ENCODE peak calls at places on chromosomes 12 and 14, in ten cellular contexts. P, E, V, W, B, T, O, R, F and K are unnamed samples.

GRCh38 chr14:96762650-96763049 is 34.5 kb upstream of the VRK1 start:
- DNase-seq in P (peak), E (no peak), V (peak), W (peak), B (no peak), T (peak), O (peak), R (peak), F (no peak), K (peak)

GRCh38 chr14:105914738-105915385 is 388.5 kb downstream of the TMEM121 start:
- DNase-seq in P (no peak), E (no peak), V (no peak), W (no peak), B (no peak), T (no peak), O (no peak), R (no peak), F (no peak), K (no peak)

GRCh38 chr12:106025129-106025528 is 113.6 kb downstream of the NUAK1 start:
- DNase-seq in P (no peak), E (no peak), V (no peak), W (no peak), B (no peak), T (no peak), O (no peak), R (no peak), F (no peak), K (no peak)

GRCh38 chr12:22625671-22626251 is 790 bp downstream of the ETNK1 start:
- DNase-seq in P (peak), E (peak), V (peak), W (no peak), B (peak), T (peak), O (no peak), R (peak), F (peak), K (peak)

GRCh38 chr12:101781834-101782543 is 42.7 kb upstream of the SYCP3 start:
- DNase-seq in P (peak), E (no peak), V (peak), W (no peak), B (no peak), T (peak), O (no peak), R (no peak), F (no peak), K (peak)

GRCh38 chr12:113899042-113899843 is 66.9 kb downstream of the RBM19 start:
- DNase-seq in P (no peak), E (no peak), V (no peak), W (no peak), B (no peak), T (no peak), O (no peak), R (no peak), F (no peak), K (no peak)

GRCh38 chr12:101459642-101460346 is 15.3 kb upstream of the SPIC start:
- DNase-seq in P (no peak), E (no peak), V (peak), W (no peak), B (no peak), T (peak), O (peak), R (no peak), F (no peak), K (peak)

GRCh38 chr12:50222275-50222783 is 55.2 kb upstream of the CERS5 start:
- DNase-seq in P (peak), E (peak), V (peak), W (no peak), B (peak), T (peak), O (no peak), R (no peak), F (no peak), K (peak)

GRCh38 chr12:46071335-46071734 is 81.0 kb upstream of the SCAF11 start:
- DNase-seq in P (no peak), E (no peak), V (no peak), W (no peak), B (no peak), T (no peak), O (no peak), R (no peak), F (no peak), K (peak)

GRCh38 chr12:46675736-46676135 is 150.1 kb downstream of the SLC38A4 start:
- DNase-seq in P (peak), E (no peak), V (peak), W (peak), B (no peak), T (peak), O (no peak), R (no peak), F (no peak), K (peak)

GRCh38 chr14:101065246-101065645 is 161.7 kb upstream of the RTL1 start:
- DNase-seq in P (no peak), E (peak), V (no peak), W (no peak), B (no peak), T (no peak), O (no peak), R (no peak), F (no peak), K (no peak)

GRCh38 chr12:85405781-85406522 is 125.9 kb downstream of the ALX1 start:
- DNase-seq in P (peak), E (no peak), V (peak), W (no peak), B (no peak), T (peak), O (no peak), R (no peak), F (no peak), K (no peak)

GRCh38 chr12:31562594-31563328 is 28.2 kb downstream of the DENND5B start:
- DNase-seq in P (no peak), E (no peak), V (no peak), W (no peak), B (no peak), T (no peak), O (no peak), R (no peak), F (no peak), K (no peak)

GRCh38 chr12:31749024-31749704 is 20.3 kb upstream of the AMN1 start:
- DNase-seq in P (peak), E (no peak), V (peak), W (peak), B (peak), T (peak), O (peak), R (peak), F (peak), K (peak)

GRCh38 chr12:4024701-4025419 is 151.7 kb upstream of the PARP11 start:
- DNase-seq in P (no peak), E (no peak), V (no peak), W (no peak), B (no peak), T (no peak), O (no peak), R (no peak), F (no peak), K (no peak)

GRCh38 chr14:91835920-91836843 is 31.2 kb downstream of the TC2N start:
- DNase-seq in P (no peak), E (peak), V (no peak), W (peak), B (peak), T (no peak), O (peak), R (peak), F (peak), K (no peak)

GRCh38 chr12:97957109-97957508 is 494.5 kb downstream of the RMST start:
- DNase-seq in P (no peak), E (no peak), V (no peak), W (no peak), B (no peak), T (no peak), O (no peak), R (no peak), F (no peak), K (no peak)

GRCh38 chr12:58069268-58069967 is 128.1 kb downstream of the ATP23 start:
- DNase-seq in P (peak), E (no peak), V (peak), W (no peak), B (no peak), T (peak), O (no peak), R (no peak), F (no peak), K (no peak)